ENCODE peak calls at places on chromosome 9, in seven cellular contexts. V is body of pancreas; O is HCT116; B is hepatocyte; S is CD8-positive, alpha-beta T cell; L is A549; W is PC-9. X is an unnamed sample.

GRCh38 chr9:129493002-129493713 is 127.7 kb downstream of the C9orf50 start:
- DNase-seq in W (no peak), B (no peak), V (no peak), O (no peak), L (no peak), S (no peak), X (no peak)

GRCh38 chr9:8224381-8224791 is 424.8 kb upstream of the DMAC1 start:
- DNase-seq in O (no peak), W (no peak), V (no peak), B (no peak), S (no peak), L (no peak), X (no peak)

GRCh38 chr9:110536802-110537201 is 42.7 kb downstream of the SVEP1 start:
- DNase-seq in S (no peak), V (no peak), L (no peak), W (no peak), B (no peak), O (no peak), X (no peak)

GRCh38 chr9:131562032-131562959 is 17.0 kb downstream of the PRRT1B start:
- DNase-seq in V (no peak), L (no peak), W (peak), S (no peak), O (no peak), B (no peak), X (no peak)

GRCh38 chr9:126148523-126148870 is 178.1 kb upstream of the MVB12B start:
- DNase-seq in O (no peak), S (no peak), W (no peak), B (no peak), L (no peak), V (no peak), X (peak)

GRCh38 chr9:123424552-123425225 is 68.7 kb downstream of the CRB2 start:
- DNase-seq in W (no peak), V (no peak), L (no peak), S (no peak), B (no peak), O (no peak), X (no peak)

GRCh38 chr9:136700959-136701664 is 11.3 kb upstream of the DIPK1B start:
- DNase-seq in V (peak), S (peak), B (no peak), O (no peak), W (no peak), L (no peak), X (no peak)

GRCh38 chr9:91361294-91362201 is at the start of gene AUH:
- DNase-seq in B (peak), O (peak), V (peak), L (peak), W (peak), S (peak), X (peak)

GRCh38 chr9:16132513-16132912 is 579.7 kb downstream of the CCDC171 start:
- DNase-seq in L (no peak), V (no peak), W (no peak), B (no peak), S (no peak), O (no peak), X (no peak)

GRCh38 chr9:109799141-109799540 is 19.1 kb downstream of the PALM2AKAP2 start:
- DNase-seq in O (no peak), V (no peak), W (no peak), L (no peak), B (no peak), S (no peak), X (no peak)

GRCh38 chr9:12738296-12738695 is 36.5 kb upstream of the LURAP1L start:
- DNase-seq in W (no peak), O (no peak), B (no peak), S (no peak), L (no peak), V (no peak), X (no peak)

DNA sequence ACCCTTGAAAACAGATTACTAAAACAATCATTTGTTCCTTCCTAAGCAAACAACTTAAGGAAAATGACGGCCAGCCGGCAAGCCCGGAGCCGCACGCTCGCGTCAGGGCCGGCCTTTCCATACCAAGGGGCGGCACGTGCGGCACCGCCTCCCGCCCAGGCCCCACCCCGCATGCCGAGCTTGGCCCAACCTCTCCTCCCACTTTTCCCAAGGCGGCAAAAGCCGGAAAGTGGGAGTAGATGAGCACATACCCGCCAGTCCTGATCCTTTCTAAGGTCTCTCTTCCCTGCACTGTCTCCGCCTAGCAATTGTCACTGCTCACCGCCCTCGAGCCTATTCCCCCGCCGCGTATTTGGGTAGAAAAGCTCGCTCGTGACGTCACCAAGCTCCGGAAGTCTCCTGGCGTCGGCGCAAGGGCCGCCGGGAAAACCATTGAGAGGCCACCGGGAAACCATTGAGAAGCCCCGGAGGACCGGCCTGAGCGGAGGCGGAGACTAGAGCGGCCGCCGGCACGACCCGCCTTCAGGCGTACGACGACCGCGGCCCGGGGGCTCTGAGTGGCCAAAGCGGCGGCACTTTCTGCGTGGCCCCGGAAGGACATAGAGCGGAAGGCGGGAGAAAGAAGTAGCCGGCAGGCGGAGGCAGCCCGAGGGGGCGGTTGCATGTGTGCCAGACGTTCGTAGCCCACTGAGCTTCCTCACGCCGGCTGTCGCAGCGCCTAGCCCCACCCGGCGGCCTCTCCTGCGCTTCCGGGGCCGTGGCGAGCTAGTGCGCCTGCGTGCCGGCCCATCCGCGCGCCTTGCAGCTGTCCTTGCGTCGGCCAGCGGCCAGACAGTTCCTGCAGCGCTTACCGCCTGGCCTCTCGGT is at the start of the genes NCBP1 and TSTD2:
- DNase-seq in W (peak), L (peak), V (peak), O (peak), B (peak), S (peak), X (peak)
- TF ChIP-seq CTCF in W (no peak), L (no peak), V (no peak), O (no peak), B (no peak), S (no peak), X (no peak)

GRCh38 chr9:2623866-2624682 is 2.5 kb downstream of the VLDLR start:
- DNase-seq in W (no peak), O (no peak), S (no peak), B (no peak), V (no peak), L (no peak), X (no peak)

GRCh38 chr9:2621678-2622360 is at the start of gene VLDLR:
- DNase-seq in O (no peak), V (peak), W (peak), L (peak), S (peak), B (peak), X (peak)

GRCh38 chr9:2623046-2623865 is 1.7 kb downstream of the VLDLR start:
- DNase-seq in L (peak), O (no peak), V (peak), B (peak), W (peak), S (no peak), X (peak)

GRCh38 chr9:2620876-2621677 is 510 bp upstream of the VLDLR start:
- DNase-seq in L (peak), B (peak), O (no peak), V (peak), W (peak), S (peak), X (peak)

DNA sequence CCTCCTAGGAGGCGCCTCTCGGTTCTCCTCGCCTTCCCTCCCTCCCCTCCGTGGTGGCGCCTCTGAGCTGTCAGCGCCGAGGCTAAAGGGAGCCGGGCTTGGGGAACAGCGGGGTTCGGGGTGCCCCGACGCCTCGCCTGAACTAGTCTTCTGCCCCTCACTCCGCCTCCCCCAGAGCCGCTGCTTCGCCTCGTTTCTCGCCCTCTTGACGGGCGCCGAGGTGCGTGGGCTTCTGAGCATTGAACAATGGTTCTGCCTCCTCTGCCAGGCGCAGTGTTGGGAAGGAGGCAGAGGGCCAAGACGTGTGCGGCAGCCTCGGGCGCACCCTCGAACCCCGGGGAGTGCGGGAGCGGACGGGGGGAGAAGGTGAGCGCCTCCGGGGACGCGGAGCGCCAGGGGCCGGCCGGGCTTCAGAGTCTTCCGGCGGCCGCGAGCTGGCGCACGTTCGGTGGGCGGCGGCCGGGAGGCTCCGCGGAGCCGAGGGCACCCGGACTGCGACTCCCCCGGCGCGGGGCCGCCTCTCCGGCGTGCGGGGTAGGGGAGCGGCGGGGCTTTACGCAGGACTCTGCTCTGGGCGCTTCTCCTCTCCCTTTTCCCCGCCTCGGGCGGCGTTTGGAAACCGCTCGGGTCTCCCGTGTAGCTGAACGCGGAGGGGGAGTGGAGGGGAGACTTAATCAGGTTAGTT is 916 bp downstream of the VLDLR start:
- DNase-seq in B (peak), W (peak), S (no peak), V (peak), L (peak), O (no peak), X (peak)
- H3K27ac ChIP-seq in B (peak), W (no peak), S (no peak), V (peak), L (peak), O (no peak), X (peak)

GRCh38 chr9:71768388-71769174 is at the start of gene CEMIP2:
- DNase-seq in V (peak), S (peak), O (peak), L (peak), W (peak), B (peak), X (peak)
- TF ChIP-seq CTCF in V (no peak), S (peak), O (peak), L (peak), W (no peak), B (peak), X (peak)

GRCh38 chr9:92598382-92598781 is 62.6 kb upstream of the ECM2 start:
- DNase-seq in W (no peak), V (no peak), L (no peak), B (no peak), S (no peak), O (no peak), X (no peak)

GRCh38 chr9:92603990-92604389 is 65.9 kb downstream of the IPPK start:
- DNase-seq in L (no peak), V (no peak), O (no peak), W (no peak), S (no peak), B (no peak), X (no peak)

GRCh38 chr9:92603100-92603499 is 66.8 kb downstream of the IPPK start:
- DNase-seq in B (no peak), S (no peak), L (no peak), W (no peak), O (no peak), V (no peak), X (no peak)

GRCh38 chr9:92600075-92600741 is 64.4 kb upstream of the ECM2 start:
- DNase-seq in S (no peak), B (no peak), L (no peak), O (no peak), V (no peak), W (no peak), X (no peak)

DNA sequence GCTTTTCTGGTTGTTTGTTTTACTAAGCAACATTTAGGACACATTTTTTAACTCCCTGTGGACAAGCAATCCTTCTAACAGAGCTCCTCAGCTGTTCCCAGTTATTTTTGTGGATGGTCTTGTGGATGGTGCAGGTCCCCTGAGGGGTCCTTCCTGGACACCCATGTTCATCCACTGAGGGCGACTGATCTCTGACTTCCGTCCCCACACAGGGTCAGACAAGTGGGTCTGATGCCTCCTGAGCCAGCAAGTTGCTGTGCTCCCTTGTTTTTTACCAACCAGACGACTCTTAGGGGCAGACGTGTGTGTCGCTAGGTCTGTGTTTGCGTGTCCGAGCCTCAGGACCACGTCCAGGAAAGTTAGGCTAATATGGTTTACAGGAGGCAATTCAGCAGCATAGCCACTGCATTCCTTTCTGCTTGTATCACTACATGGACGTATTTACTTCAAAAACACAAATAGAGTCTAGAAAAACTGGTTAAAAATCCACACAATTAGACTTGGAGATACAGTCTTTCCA is 65.0 kb upstream of the ECM2 start:
- DNase-seq in O (no peak), B (no peak), S (no peak), V (no peak), L (no peak), W (no peak), X (no peak)
- H3K27ac ChIP-seq in O (no peak), B (peak), S (no peak), V (peak), L (no peak), W (no peak), X (no peak)

GRCh38 chr9:21995652-21996275 is 1.2 kb downstream of the CDKN2B-AS1 start:
- DNase-seq in O (no peak), V (peak), L (no peak), B (peak), S (no peak), W (peak), X (peak)
- TF ChIP-seq CTCF in O (no peak), V (no peak), L (no peak), B (peak), S (no peak), W (peak), X (peak)

GRCh38 chr9:72718503-72718902 is 197.1 kb downstream of the TMC1 start:
- DNase-seq in L (no peak), O (no peak), B (no peak), V (peak), S (no peak), W (no peak), X (no peak)
- H3K27ac ChIP-seq in L (no peak), O (no peak), B (no peak), V (no peak), S (no peak), W (no peak), X (no peak)

GRCh38 chr9:100426532-100427365 is at the start of gene MSANTD3:
- DNase-seq in O (peak), B (peak), V (peak), S (peak), W (peak), L (peak), X (peak)
- TF ChIP-seq CTCF in O (no peak), B (peak), V (no peak), S (no peak), W (no peak), L (peak), X (no peak)

X was measured in lung.